ENCODE peak calls at places on chromosome 17, in ten cellular contexts. M, U, S, Q, L, O, V, F, P and D are unnamed samples.

GRCh38 chr17:38333635-38334295 is 10.0 kb downstream of the GPR179 start:
- DNase-seq in M (peak), U (no peak), S (peak), Q (no peak), L (no peak), O (peak), V (peak), F (peak), P (no peak), D (peak)

GRCh38 chr17:49249890-49250522 is 19.4 kb upstream of the PHOSPHO1 start:
- DNase-seq in M (no peak), U (no peak), S (no peak), Q (no peak), L (no peak), O (no peak), V (no peak), F (no peak), P (no peak), D (no peak)

GRCh38 chr17:30957741-30958140 is 13.1 kb upstream of the RNF135 start:
- DNase-seq in M (no peak), U (no peak), S (no peak), Q (no peak), L (no peak), O (no peak), V (no peak), F (no peak), P (no peak), D (no peak)

GRCh38 chr17:7704601-7705268 is at the start of gene EFNB3:
- DNase-seq in M (peak), U (no peak), S (peak), Q (no peak), L (peak), O (peak), V (no peak), F (peak), P (no peak), D (no peak)

GRCh38 chr17:16013943-16014407 is 14.4 kb downstream of the TTC19 start:
- DNase-seq in M (no peak), U (no peak), S (no peak), Q (no peak), L (no peak), O (peak), V (no peak), F (no peak), P (peak), D (no peak)

GRCh38 chr17:58046230-58047094 is 36.8 kb upstream of the DYNLL2 start:
- DNase-seq in M (peak), U (peak), S (no peak), Q (no peak), L (no peak), O (no peak), V (no peak), F (no peak), P (no peak), D (no peak)

GRCh38 chr17:62963296-62963695 is 2.7 kb upstream of the TANC2 start:
- DNase-seq in M (no peak), U (no peak), S (no peak), Q (no peak), L (no peak), O (peak), V (no peak), F (no peak), P (peak), D (no peak)

GRCh38 chr17:8941520-8941919 is 24.0 kb downstream of the PIK3R5 start:
- DNase-seq in M (no peak), U (no peak), S (peak), Q (peak), L (no peak), O (no peak), V (peak), F (no peak), P (no peak), D (peak)

GRCh38 chr17:44349553-44350070 is 4.5 kb downstream of the GRN start:
- DNase-seq in M (no peak), U (no peak), S (no peak), Q (no peak), L (no peak), O (no peak), V (no peak), F (no peak), P (no peak), D (no peak)

GRCh38 chr17:59331929-59332889 is 754 bp downstream of the YPEL2 start:
- DNase-seq in M (peak), U (peak), S (peak), Q (no peak), L (no peak), O (peak), V (peak), F (peak), P (no peak), D (peak)

GRCh38 chr17:64736804-64737492 is 74.8 kb upstream of the SMURF2 start:
- DNase-seq in M (peak), U (no peak), S (no peak), Q (peak), L (no peak), O (peak), V (peak), F (no peak), P (no peak), D (peak)

GRCh38 chr17:46125831-46126230 is 67.4 kb downstream of the KANSL1 start:
- DNase-seq in M (no peak), U (no peak), S (no peak), Q (no peak), L (no peak), O (peak), V (no peak), F (no peak), P (no peak), D (no peak)

GRCh38 chr17:44751806-44752205 is 7.0 kb upstream of the ADAM11 start:
- DNase-seq in M (no peak), U (no peak), S (no peak), Q (no peak), L (no peak), O (no peak), V (no peak), F (no peak), P (no peak), D (no peak)

GRCh38 chr17:56997313-56997712 is 19.4 kb downstream of the SCPEP1 start:
- DNase-seq in M (no peak), U (no peak), S (no peak), Q (no peak), L (no peak), O (no peak), V (no peak), F (no peak), P (no peak), D (no peak)

GRCh38 chr17:45200701-45201100 is 21.0 kb upstream of the FMNL1 start:
- DNase-seq in M (no peak), U (no peak), S (peak), Q (no peak), L (no peak), O (peak), V (no peak), F (no peak), P (no peak), D (no peak)

GRCh38 chr17:31834448-31834847 is 24.6 kb downstream of the COPRS start:
- DNase-seq in M (no peak), U (no peak), S (no peak), Q (no peak), L (no peak), O (no peak), V (no peak), F (no peak), P (no peak), D (no peak)

GRCh38 chr17:15885770-15886169 is 59.2 kb upstream of the ADORA2B start:
- DNase-seq in M (no peak), U (no peak), S (no peak), Q (no peak), L (no peak), O (peak), V (no peak), F (no peak), P (no peak), D (no peak)